ENCODE peak calls at places on chromosomes 5 and 9, in seven cellular contexts. H, J, T, W, Q, A and G are unnamed samples.

GRCh38 chr9:124781967-124782660 is 5.2 kb downstream of the OLFML2A start:
- DNase-seq in H (no peak), J (no peak), W (no peak), Q (no peak), T (no peak), A (peak), G (no peak)

GRCh38 chr9:111481885-111482636 is 2.1 kb downstream of the ECPAS start:
- DNase-seq in W (no peak), H (peak), T (no peak), A (no peak), J (peak), Q (no peak), G (peak)

GRCh38 chr9:73079326-73079725 is 72.3 kb upstream of the ANXA1 start:
- DNase-seq in Q (no peak), A (no peak), W (no peak), H (no peak), J (no peak), T (no peak), G (peak)

GRCh38 chr9:8447618-8448017 is 648.0 kb upstream of the DMAC1 start:
- DNase-seq in A (no peak), T (no peak), W (no peak), H (no peak), Q (no peak), J (no peak), G (no peak)

GRCh38 chr5:149486726-149487635 is 64.3 kb downstream of the CSNK1A1 start:
- DNase-seq in J (no peak), H (peak), W (no peak), Q (no peak), T (no peak), A (no peak), G (no peak)

GRCh38 chr9:100066539-100066938 is 32.3 kb downstream of the ERP44 start:
- DNase-seq in W (no peak), A (peak), J (no peak), Q (no peak), H (peak), T (no peak), G (no peak)

GRCh38 chr9:134590240-134591081 is 51.1 kb upstream of the COL5A1 start:
- DNase-seq in T (no peak), W (no peak), J (no peak), Q (no peak), H (peak), A (no peak), G (no peak)

GRCh38 chr5:134948929-134949328 is 18.8 kb upstream of the CATSPER3 start:
- DNase-seq in H (peak), J (no peak), T (no peak), W (no peak), Q (no peak), A (no peak), G (no peak)

GRCh38 chr9:133579231-133579560 is 30.0 kb downstream of the FAM163B start:
- DNase-seq in J (no peak), T (no peak), A (no peak), Q (no peak), W (no peak), H (no peak), G (no peak)

GRCh38 chr5:93875693-93876092 is 134.3 kb upstream of the POU5F2 start:
- DNase-seq in H (no peak), A (no peak), J (no peak), W (no peak), T (no peak), Q (no peak), G (no peak)

GRCh38 chr9:121302341-121302740 is 34.4 kb downstream of the GSN start:
- DNase-seq in T (no peak), A (no peak), J (no peak), H (no peak), Q (no peak), W (no peak), G (no peak)

GRCh38 chr9:109403116-109403515 is 82.3 kb upstream of the EPB41L4B start:
- DNase-seq in Q (no peak), H (no peak), J (no peak), T (no peak), W (no peak), A (no peak), G (no peak)

GRCh38 chr9:113858282-113858681 is 17.8 kb upstream of the ZNF618 start:
- DNase-seq in H (no peak), J (no peak), T (no peak), Q (no peak), A (no peak), W (no peak), G (no peak)

GRCh38 chr5:151808451-151809169 is 36.9 kb downstream of the G3BP1 start:
- DNase-seq in T (no peak), H (peak), W (no peak), Q (no peak), A (no peak), J (no peak), G (no peak)

GRCh38 chr9:115615821-115616665 is 498.1 kb upstream of the TNC start:
- DNase-seq in W (no peak), Q (no peak), J (no peak), T (peak), A (no peak), H (peak), G (no peak)

GRCh38 chr5:174231961-174232487 is 186.5 kb downstream of the NSG2 start:
- DNase-seq in W (no peak), A (no peak), Q (no peak), T (no peak), J (no peak), H (peak), G (no peak)

GRCh38 chr9:120820095-120820494 is 22.6 kb downstream of the PSMD5 start:
- DNase-seq in J (no peak), A (no peak), W (no peak), T (no peak), Q (no peak), H (no peak), G (no peak)

GRCh38 chr5:35741126-35741711 is 115.5 kb upstream of the IL7R start:
- DNase-seq in T (no peak), J (no peak), H (no peak), W (no peak), A (no peak), Q (no peak), G (no peak)

GRCh38 chr9:112555844-112556482 is 69.3 kb downstream of the KIAA1958 start:
- DNase-seq in Q (no peak), T (no peak), J (no peak), A (no peak), W (no peak), H (no peak), G (no peak)

GRCh38 chr5:158522761-158523160 is 577.0 kb downstream of the EBF1 start:
- DNase-seq in T (no peak), H (peak), W (no peak), J (no peak), A (no peak), Q (no peak), G (no peak)

GRCh38 chr9:36382484-36382883 is 17.6 kb downstream of the RNF38 start:
- DNase-seq in T (no peak), W (no peak), A (no peak), H (no peak), J (no peak), Q (no peak), G (no peak)

GRCh38 chr5:151218177-151218576 is 5.7 kb downstream of the CCDC69 start:
- DNase-seq in W (no peak), T (no peak), H (no peak), Q (no peak), A (no peak), J (no peak), G (no peak)